ENCODE peak calls at places on chromosomes 12 and 14, in nine cellular contexts. N, W, K, L, Z, A, M, F and I are unnamed samples.

GRCh38 chr14:75430526-75430925 is 2.7 kb downstream of the JDP2 start:
- DNase-seq in N (no peak), W (no peak), K (no peak), L (no peak), Z (no peak), A (no peak), M (no peak), F (peak), I (peak)

GRCh38 chr14:50941151-50941550 is 3.1 kb downstream of the PYGL start:
- DNase-seq in N (no peak), W (no peak), K (no peak), L (no peak), Z (no peak), A (peak), M (no peak), F (no peak), I (no peak)

GRCh38 chr14:100222219-100223093 is 16.5 kb upstream of the YY1 start:
- DNase-seq in N (no peak), W (no peak), K (no peak), L (no peak), Z (no peak), A (no peak), M (no peak), F (no peak), I (no peak)

GRCh38 chr14:50364792-50365191 is 31.9 kb downstream of the CDKL1 start:
- DNase-seq in N (no peak), W (no peak), K (no peak), L (no peak), Z (no peak), A (no peak), M (no peak), F (no peak), I (no peak)

GRCh38 chr12:95218164-95218851 is 701 bp downstream of the VEZT start:
- DNase-seq in N (no peak), W (peak), K (no peak), L (no peak), Z (peak), A (peak), M (peak), F (peak), I (peak)

GRCh38 chr12:30417697-30418231 is 277.9 kb downstream of the IPO8 start:
- DNase-seq in N (no peak), W (no peak), K (no peak), L (no peak), Z (no peak), A (peak), M (no peak), F (peak), I (peak)

GRCh38 chr14:50977863-50978520 is 33.7 kb upstream of the PYGL start:
- DNase-seq in N (no peak), W (no peak), K (no peak), L (no peak), Z (no peak), A (no peak), M (no peak), F (no peak), I (no peak)

GRCh38 chr14:25396128-25396527 is 346.2 kb upstream of the STXBP6 start:
- DNase-seq in N (no peak), W (no peak), K (no peak), L (no peak), Z (no peak), A (no peak), M (no peak), F (no peak), I (peak)

GRCh38 chr12:31444801-31445200 is 118.9 kb upstream of the SINHCAF start:
- DNase-seq in N (no peak), W (no peak), K (no peak), L (no peak), Z (peak), A (no peak), M (no peak), F (no peak), I (no peak)

GRCh38 chr12:105910030-105910429 is 228.7 kb downstream of the NUAK1 start:
- DNase-seq in N (no peak), W (no peak), K (no peak), L (no peak), Z (no peak), A (no peak), M (no peak), F (no peak), I (no peak)